ENCODE peak calls at places on chromosomes 3 and 15, in eight cellular contexts. W is transverse colon, P is stomach, Z is HCT116, H is sigmoid colon, V is breast epithelium, K is suprapubic skin, E is K562. U is an unnamed sample.

GRCh38 chr3:87288486-87288885 is 12.1 kb upstream of the POU1F1 start:
- DNase-seq in Z (no peak), H (no peak), P (no peak), V (no peak), K (no peak), W (no peak), E (peak), U (no peak)

GRCh38 chr3:31920310-31920709 is 60.8 kb downstream of the OSBPL10 start:
- DNase-seq in Z (no peak), W (no peak), P (no peak), K (no peak), E (no peak), H (no peak), V (no peak), U (no peak)

GRCh38 chr3:172939651-172940293 is 189.2 kb downstream of the ECT2 start:
- DNase-seq in K (no peak), H (no peak), Z (no peak), V (no peak), W (no peak), P (no peak), E (peak), U (no peak)

GRCh38 chr15:25183581-25184330 is 229.0 kb downstream of the SNRPN start:
- DNase-seq in P (no peak), V (no peak), W (no peak), K (peak), Z (no peak), E (no peak), H (peak), U (no peak)

GRCh38 chr3:48432411-48433371 is 2.8 kb upstream of the PLXNB1 start:
- DNase-seq in Z (peak), H (peak), K (no peak), W (peak), V (no peak), P (no peak), E (no peak), U (peak)

GRCh38 chr3:44342191-44342790 is 3.7 kb downstream of the TCAIM start:
- DNase-seq in H (no peak), Z (no peak), P (no peak), K (no peak), V (no peak), W (no peak), E (no peak), U (no peak)

GRCh38 chr3:46913644-46914043 is 36.1 kb downstream of the PTH1R start:
- DNase-seq in H (peak), V (peak), K (no peak), P (no peak), Z (no peak), W (peak), E (peak), U (no peak)

GRCh38 chr15:25059698-25060471 is 105.1 kb downstream of the SNRPN start:
- DNase-seq in E (no peak), V (peak), K (peak), Z (no peak), H (no peak), W (no peak), P (no peak), U (no peak)

GRCh38 chr3:50961361-50961760 is 286.6 kb downstream of the DOCK3 start:
- DNase-seq in Z (no peak), K (no peak), P (no peak), W (no peak), H (no peak), V (no peak), E (no peak), U (no peak)

GRCh38 chr3:46848271-46849097 is 14.8 kb downstream of the MYL3 start:
- DNase-seq in K (peak), W (no peak), P (peak), H (peak), E (peak), V (no peak), Z (no peak), U (no peak)

GRCh38 chr3:139107424-139108252 is 62.9 kb upstream of the PRR23C start:
- DNase-seq in K (no peak), P (peak), V (no peak), H (no peak), E (no peak), Z (no peak), W (no peak), U (no peak)

GRCh38 chr3:159273070-159273469 is 471.2 kb downstream of the MFSD1 start:
- DNase-seq in P (no peak), W (no peak), E (no peak), H (no peak), K (no peak), V (no peak), Z (no peak), U (no peak)

GRCh38 chr3:74139648-74140047 is 474.8 kb downstream of the CNTN3 start:
- DNase-seq in E (no peak), V (no peak), H (no peak), Z (no peak), K (no peak), P (no peak), W (no peak), U (no peak)

GRCh38 chr3:153029350-153029749 is 132.7 kb upstream of the RAP2B start:
- DNase-seq in W (no peak), Z (no peak), H (no peak), K (no peak), V (no peak), P (no peak), E (peak), U (no peak)

GRCh38 chr3:113844622-113845222 is 6.1 kb downstream of the GRAMD1C start:
- DNase-seq in K (no peak), H (no peak), Z (no peak), E (peak), P (no peak), V (no peak), W (no peak), U (no peak)

GRCh38 chr15:66498501-66499386 is 1.2 kb upstream of the SNAPC5 start:
- DNase-seq in Z (no peak), V (no peak), P (no peak), H (no peak), E (peak), K (no peak), W (no peak), U (no peak)
- TF ChIP-seq POLR2AphosphoS5 in Z (peak), V (no peak), P (no peak), H (no peak), E (peak), K (no peak), W (no peak), U (no peak)

DNA sequence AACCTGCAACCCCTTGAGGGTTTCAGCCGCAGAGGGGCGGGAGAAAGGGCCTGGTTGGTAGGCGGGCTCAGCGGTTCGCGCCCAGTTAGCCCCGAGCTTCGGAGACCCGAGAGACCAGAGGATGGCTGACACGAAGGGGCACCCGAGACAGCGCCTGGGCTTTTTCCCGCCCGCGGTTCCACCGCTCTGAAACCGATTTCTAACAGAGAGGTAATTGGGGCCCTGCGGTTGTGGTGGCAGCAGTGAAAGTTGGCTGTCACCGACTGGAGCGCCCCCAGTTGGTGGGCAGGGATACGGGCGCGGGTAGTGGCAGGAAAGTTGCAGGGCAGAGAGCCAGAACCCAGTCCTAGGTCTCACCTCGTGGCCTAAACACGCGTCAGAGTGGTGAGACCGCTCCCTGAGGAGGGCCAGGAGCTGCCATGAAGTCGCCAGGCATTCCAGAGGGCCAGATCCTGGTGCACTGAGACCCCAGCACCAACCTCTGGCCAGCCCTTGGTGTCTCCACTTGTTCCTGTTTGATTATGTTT is 590 bp upstream of the ELL3 start:
- DNase-seq in P (peak), W (peak), Z (peak), H (peak), V (peak), K (peak), E (peak), U (peak)
- TF ChIP-seq POLR2A in P (no peak), W (no peak), Z (peak), H (no peak), V (no peak), K (no peak), E (peak), U (no peak)

DNA sequence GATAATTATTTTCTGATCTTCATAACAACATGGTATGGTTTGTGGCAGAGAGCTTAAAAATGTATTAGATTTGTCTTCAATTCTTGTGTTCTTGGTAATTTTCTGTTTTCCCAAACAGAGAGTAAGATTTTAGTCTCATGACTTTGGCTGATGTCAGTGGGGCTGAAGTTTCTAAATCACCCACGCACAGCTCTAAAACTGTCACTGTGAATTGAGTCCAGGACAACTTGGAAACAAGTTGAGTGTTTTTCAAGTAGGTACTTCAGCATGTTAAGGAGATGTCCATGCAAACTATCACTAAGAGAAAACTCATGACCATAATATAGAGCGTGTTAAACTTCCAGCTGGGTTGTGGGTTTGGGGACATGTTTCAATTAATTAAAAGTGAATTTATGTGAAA is 90.0 kb downstream of the KLHL25 start:
- DNase-seq in Z (no peak), W (no peak), K (no peak), E (no peak), P (no peak), V (no peak), H (no peak), U (no peak)
- TF ChIP-seq POLR2AphosphoS5 in Z (no peak), W (no peak), K (no peak), E (no peak), P (no peak), V (no peak), H (no peak), U (no peak)

GRCh38 chr3:119322523-119323400 is 28.6 kb downstream of the ARHGAP31 start:
- DNase-seq in P (peak), W (peak), V (peak), E (peak), K (peak), H (peak), Z (peak), U (peak)
- TF ChIP-seq POLR2A in P (no peak), W (peak), V (peak), E (peak), K (no peak), H (peak), Z (peak), U (peak)

GRCh38 chr15:31263751-31264533 is 62.7 kb upstream of the KLF13 start:
- DNase-seq in H (peak), E (no peak), K (peak), Z (no peak), V (peak), P (peak), W (peak), U (no peak)
- TF ChIP-seq POLR2AphosphoS5 in H (no peak), E (no peak), K (no peak), Z (no peak), V (no peak), P (no peak), W (no peak), U (no peak)

GRCh38 chr3:52017467-52018065 is 21.9 kb upstream of the RPL29 start:
- DNase-seq in K (no peak), Z (no peak), V (no peak), E (no peak), W (no peak), P (no peak), H (no peak), U (no peak)
- TF ChIP-seq POLR2A in K (no peak), Z (no peak), V (no peak), E (no peak), W (no peak), P (no peak), H (no peak), U (no peak)

GRCh38 chr3:187044206-187044605 is 95.1 kb downstream of the RPL39L start:
- DNase-seq in H (no peak), W (no peak), P (no peak), V (no peak), E (no peak), K (no peak), Z (no peak), U (no peak)

GRCh38 chr3:187044871-187045552 is 94.3 kb downstream of the RPL39L start:
- DNase-seq in K (no peak), W (peak), E (no peak), P (peak), Z (no peak), V (no peak), H (no peak), U (no peak)

GRCh38 chr3:187041362-187042061 is 97.8 kb downstream of the RPL39L start:
- DNase-seq in V (no peak), Z (no peak), H (no peak), K (no peak), W (no peak), E (peak), P (no peak), U (no peak)

GRCh38 chr3:187042062-187042745 is 97.1 kb downstream of the RPL39L start:
- DNase-seq in E (no peak), P (no peak), H (no peak), Z (no peak), V (no peak), W (no peak), K (no peak), U (no peak)

DNA sequence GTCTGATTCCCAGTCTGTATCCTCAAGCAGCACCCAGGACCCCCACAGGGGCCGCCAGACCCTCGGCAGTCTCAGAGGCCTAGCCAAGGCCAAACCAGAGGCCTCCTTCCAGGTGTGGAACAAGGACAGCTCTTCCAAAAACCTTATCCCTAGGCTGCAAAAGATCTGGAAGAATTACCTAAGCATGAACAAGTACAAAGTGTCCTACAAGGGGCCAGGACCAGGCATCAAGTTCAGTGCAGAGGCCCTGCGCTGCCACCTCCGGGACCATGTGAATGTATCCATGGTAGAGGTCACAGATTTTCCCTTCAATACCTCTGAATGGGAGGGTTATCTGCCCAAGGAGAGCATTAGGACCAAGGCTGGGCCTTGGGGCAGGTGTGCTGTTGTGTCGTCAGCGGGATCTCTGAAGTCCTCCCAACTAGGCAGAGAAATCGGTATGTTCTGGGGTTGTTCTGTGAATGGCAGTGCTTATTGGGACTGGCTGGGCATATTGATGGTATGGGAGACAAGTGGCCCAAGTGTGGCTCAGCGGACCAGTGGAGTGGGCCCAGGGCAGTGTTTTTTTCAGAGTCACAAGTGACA is 96.3 kb downstream of the RPL39L start:
- DNase-seq in P (no peak), E (no peak), H (no peak), K (no peak), Z (no peak), V (no peak), W (no peak), U (no peak)
- TF ChIP-seq POLR2AphosphoS5 in P (no peak), E (no peak), H (no peak), K (no peak), Z (no peak), V (no peak), W (no peak), U (peak)

GRCh38 chr3:126654571-126655393 is at the start of gene TXNRD3:
- DNase-seq in W (peak), H (peak), P (peak), Z (peak), E (peak), K (no peak), V (peak), U (peak)
- TF ChIP-seq POLR2A in W (peak), H (no peak), P (peak), Z (peak), E (no peak), K (no peak), V (no peak), U (no peak)